ENCODE peak calls at places on chromosomes 12 and 14, in ten cellular contexts. D is erythroblast; Z is NCI-H345; Q is GM10248; M is T-helper 17 cell; I is activated CD4-positive, alpha-beta T cell treated with anti-CD3 and anti-CD28 coated beads, Interleukin-2, amount 50 U/mL, for 48 hours; R is kidney; F is HFFc6; K is stimulated activated CD8-positive, alpha-beta memory T cell treated with anti-CD3 and anti-CD28 coated beads, Interleukin-7, amount 100 ng/mL, for 4 hours; V is HTR-8/SVneo. L is an unnamed sample.

GRCh38 chr12:3303410-3304136 is 187.4 kb upstream of the PRMT8 start:
- DNase-seq in D (no peak), Z (peak), Q (no peak), M (no peak), I (peak), R (no peak), F (no peak), K (no peak), V (no peak), L (no peak)

GRCh38 chr12:46874642-46875041 is 48.8 kb upstream of the SLC38A4 start:
- DNase-seq in D (no peak), Z (no peak), Q (no peak), M (no peak), I (no peak), R (no peak), F (peak), K (no peak), V (peak), L (no peak)

GRCh38 chr14:44701563-44702263 is 194.6 kb upstream of the FSCB start:
- DNase-seq in D (peak), Z (no peak), Q (no peak), M (no peak), I (no peak), R (no peak), F (no peak), K (no peak), V (no peak), L (peak)

GRCh38 chr14:95098984-95099599 is 58.2 kb downstream of the DICER1 start:
- DNase-seq in D (peak), Z (peak), Q (no peak), M (peak), I (peak), R (peak), F (peak), K (no peak), V (peak), L (peak)

GRCh38 chr12:51752490-51752889 is 96.0 kb downstream of the FIGNL2 start:
- DNase-seq in D (peak), Z (no peak), Q (no peak), M (no peak), I (no peak), R (peak), F (peak), K (no peak), V (peak), L (no peak)

GRCh38 chr12:79690156-79690605 is 583 bp downstream of the PAWR start:
- DNase-seq in D (peak), Z (no peak), Q (no peak), M (no peak), I (peak), R (peak), F (peak), K (peak), V (no peak), L (no peak)

GRCh38 chr12:106773286-106773685 is 1.2 kb upstream of the RIC8B start:
- DNase-seq in D (peak), Z (no peak), Q (no peak), M (no peak), I (no peak), R (no peak), F (no peak), K (no peak), V (no peak), L (peak)

GRCh38 chr12:94240171-94240570 is 91.8 kb downstream of the PLXNC1 start:
- DNase-seq in D (no peak), Z (no peak), Q (peak), M (no peak), I (no peak), R (no peak), F (no peak), K (no peak), V (no peak), L (peak)

GRCh38 chr12:53561590-53561953 is 54.3 kb upstream of the NPFF start:
- DNase-seq in D (no peak), Z (no peak), Q (no peak), M (no peak), I (no peak), R (no peak), F (peak), K (no peak), V (peak), L (no peak)

GRCh38 chr12:96478011-96478410 is 11.4 kb upstream of the CFAP54 start:
- DNase-seq in D (no peak), Z (no peak), Q (no peak), M (no peak), I (no peak), R (no peak), F (no peak), K (no peak), V (no peak), L (no peak)

GRCh38 chr14:68780358-68781160 is 12.3 kb downstream of the ZFP36L1 start:
- DNase-seq in D (peak), Z (no peak), Q (no peak), M (no peak), I (peak), R (peak), F (peak), K (no peak), V (no peak), L (peak)

GRCh38 chr12:108337235-108338223 is 1.6 kb downstream of the CMKLR1 start:
- DNase-seq in D (peak), Z (no peak), Q (peak), M (no peak), I (peak), R (no peak), F (no peak), K (no peak), V (peak), L (peak)

GRCh38 chr12:124993568-124994434 is at the start of gene BRI3BP:
- DNase-seq in D (peak), Z (peak), Q (peak), M (peak), I (peak), R (no peak), F (no peak), K (peak), V (peak), L (peak)

GRCh38 chr12:16121953-16122352 is 155.5 kb downstream of the SLC15A5 start:
- DNase-seq in D (no peak), Z (no peak), Q (no peak), M (no peak), I (no peak), R (no peak), F (no peak), K (no peak), V (no peak), L (no peak)

GRCh38 chr12:49970030-49970429 is 2.7 kb upstream of the AQP6 start:
- DNase-seq in D (no peak), Z (no peak), Q (no peak), M (no peak), I (no peak), R (no peak), F (no peak), K (no peak), V (no peak), L (no peak)

GRCh38 chr12:86194721-86195120 is 61.5 kb downstream of the MGAT4C start:
- DNase-seq in D (no peak), Z (no peak), Q (no peak), M (no peak), I (no peak), R (no peak), F (no peak), K (no peak), V (no peak), L (no peak)

GRCh38 chr14:64340560-64341196 is 46.5 kb upstream of the ESR2 start:
- DNase-seq in D (no peak), Z (no peak), Q (no peak), M (no peak), I (no peak), R (no peak), F (no peak), K (no peak), V (no peak), L (peak)

GRCh38 chr14:96285667-96286066 is 29.7 kb downstream of the BDKRB1 start:
- DNase-seq in D (no peak), Z (no peak), Q (no peak), M (no peak), I (no peak), R (no peak), F (no peak), K (no peak), V (no peak), L (no peak)